ENCODE peak calls at places on chromosomes 6 and 20, in eight cellular contexts. E, D, R, Z, F, I, X and Y are unnamed samples.

GRCh38 chr6:136593748-136594490 is 43.7 kb upstream of the MAP7 start:
- DNase-seq in E (no peak), D (peak), R (no peak), Z (no peak), F (no peak), I (peak), X (peak), Y (peak)

GRCh38 chr20:6708010-6708409 is 59.5 kb upstream of the BMP2 start:
- DNase-seq in E (no peak), D (no peak), R (peak), Z (peak), F (no peak), I (peak), X (no peak), Y (peak)

GRCh38 chr20:48600470-48600945 is 227.3 kb downstream of the PREX1 start:
- DNase-seq in E (no peak), D (no peak), R (no peak), Z (no peak), F (no peak), I (no peak), X (no peak), Y (no peak)

GRCh38 chr6:18640134-18640533 is 253.0 kb downstream of the RNF144B start:
- DNase-seq in E (no peak), D (no peak), R (no peak), Z (no peak), F (no peak), I (no peak), X (no peak), Y (no peak)

GRCh38 chr6:48826318-48826595 is 636.8 kb downstream of the MMUT start:
- DNase-seq in E (no peak), D (no peak), R (no peak), Z (no peak), F (no peak), I (peak), X (no peak), Y (no peak)

GRCh38 chr6:56348578-56348977 is 101.2 kb upstream of the COL21A1 start:
- DNase-seq in E (no peak), D (no peak), R (no peak), Z (no peak), F (no peak), I (no peak), X (no peak), Y (no peak)

GRCh38 chr20:33096921-33097320 is 17.5 kb downstream of the BPIFB4 start:
- DNase-seq in E (no peak), D (no peak), R (no peak), Z (no peak), F (no peak), I (peak), X (no peak), Y (peak)

GRCh38 chr6:136506124-136506799 is 44.0 kb downstream of the MAP7 start:
- DNase-seq in E (no peak), D (no peak), R (no peak), Z (no peak), F (no peak), I (no peak), X (no peak), Y (no peak)

GRCh38 chr20:32447136-32448027 is 89.3 kb downstream of the ASXL1 start:
- DNase-seq in E (no peak), D (no peak), R (no peak), Z (peak), F (no peak), I (no peak), X (no peak), Y (no peak)

GRCh38 chr20:63959699-63960075 is 3.5 kb upstream of the UCKL1 start:
- DNase-seq in E (no peak), D (no peak), R (no peak), Z (no peak), F (no peak), I (no peak), X (no peak), Y (no peak)

GRCh38 chr6:21826031-21826430 is 232.5 kb downstream of the SOX4 start:
- DNase-seq in E (no peak), D (no peak), R (no peak), Z (peak), F (no peak), I (no peak), X (no peak), Y (no peak)

GRCh38 chr6:137810554-137811120 is 56.4 kb upstream of the TNFAIP3 start:
- DNase-seq in E (no peak), D (no peak), R (no peak), Z (no peak), F (no peak), I (no peak), X (peak), Y (no peak)
- H3K4me3 ChIP-seq in E (no peak), D (peak), R (no peak), Z (no peak), F (no peak), I (no peak), X (no peak), Y (no peak)

GRCh38 chr6:42962096-42962495 is 1.5 kb downstream of the GNMT start:
- DNase-seq in E (no peak), D (no peak), R (no peak), Z (no peak), F (no peak), I (no peak), X (no peak), Y (no peak)

GRCh38 chr6:42962502-42963178 is 2.1 kb downstream of the GNMT start:
- DNase-seq in E (no peak), D (no peak), R (no peak), Z (no peak), F (no peak), I (no peak), X (no peak), Y (no peak)

GRCh38 chr6:42959917-42960242 is 674 bp upstream of the GNMT start:
- DNase-seq in E (no peak), D (no peak), R (no peak), Z (no peak), F (no peak), I (no peak), X (no peak), Y (no peak)

GRCh38 chr6:42961020-42961470 is 491 bp downstream of the GNMT start:
- DNase-seq in E (no peak), D (no peak), R (no peak), Z (no peak), F (no peak), I (no peak), X (no peak), Y (no peak)

GRCh38 chr6:42960243-42961019 is at the start of gene GNMT:
- DNase-seq in E (peak), D (no peak), R (peak), Z (peak), F (peak), I (peak), X (no peak), Y (peak)
- H3K4me3 ChIP-seq in E (peak), D (peak), R (peak), Z (peak), F (no peak), I (peak), X (no peak), Y (peak)

GRCh38 chr20:1979116-1979778 is 14.6 kb downstream of the PDYN start:
- DNase-seq in E (no peak), D (no peak), R (no peak), Z (no peak), F (no peak), I (no peak), X (no peak), Y (no peak)

GRCh38 chr20:1982666-1983065 is 11.2 kb downstream of the PDYN start:
- DNase-seq in E (no peak), D (no peak), R (no peak), Z (no peak), F (no peak), I (no peak), X (no peak), Y (no peak)

GRCh38 chr20:1987826-1988225 is 6.0 kb downstream of the PDYN start:
- DNase-seq in E (no peak), D (no peak), R (no peak), Z (no peak), F (no peak), I (peak), X (no peak), Y (no peak)

GRCh38 chr20:1983311-1983710 is 10.5 kb downstream of the PDYN start:
- DNase-seq in E (no peak), D (no peak), R (no peak), Z (no peak), F (no peak), I (no peak), X (peak), Y (no peak)
- H3K4me3 ChIP-seq in E (no peak), D (no peak), R (no peak), Z (no peak), F (no peak), I (no peak), X (no peak), Y (no peak)

GRCh38 chr20:34215711-34216381 is 25.4 kb upstream of the ASIP start:
- DNase-seq in E (peak), D (no peak), R (peak), Z (peak), F (peak), I (peak), X (peak), Y (peak)
- H3K4me3 ChIP-seq in E (peak), D (no peak), R (peak), Z (peak), F (peak), I (peak), X (peak), Y (peak)

GRCh38 chr6:26214826-26215199 is 127.6 kb downstream of the HFE start:
- DNase-seq in E (no peak), D (no peak), R (no peak), Z (no peak), F (no peak), I (no peak), X (no peak), Y (no peak)
- H3K4me3 ChIP-seq in E (no peak), D (no peak), R (peak), Z (peak), F (peak), I (peak), X (no peak), Y (no peak)

GRCh38 chr20:57746201-57746600 is 36.4 kb upstream of the PMEPA1 start:
- DNase-seq in E (no peak), D (no peak), R (no peak), Z (no peak), F (no peak), I (no peak), X (no peak), Y (no peak)

GRCh38 chr20:57746832-57747404 is 37.1 kb upstream of the PMEPA1 start:
- DNase-seq in E (no peak), D (no peak), R (no peak), Z (no peak), F (peak), I (no peak), X (no peak), Y (no peak)

GRCh38 chr20:57748601-57749130 is 38.9 kb upstream of the PMEPA1 start:
- DNase-seq in E (peak), D (peak), R (peak), Z (no peak), F (peak), I (peak), X (no peak), Y (peak)

GRCh38 chr20:57749131-57749690 is 39.4 kb upstream of the PMEPA1 start:
- DNase-seq in E (no peak), D (no peak), R (peak), Z (no peak), F (no peak), I (no peak), X (no peak), Y (no peak)

GRCh38 chr20:57747889-57748456 is 38.2 kb upstream of the PMEPA1 start:
- DNase-seq in E (peak), D (no peak), R (peak), Z (no peak), F (no peak), I (no peak), X (no peak), Y (no peak)
- H3K4me3 ChIP-seq in E (no peak), D (no peak), R (peak), Z (no peak), F (peak), I (no peak), X (no peak), Y (peak)